ENCODE peak calls at places on chromosomes 4 and X, in ten cellular contexts. L is amniotic stem cell; K is AG09309; U is SJSA1; X is astrocyte; T is GM18507; S is GF-D8; C is stimulated activated CD4-positive, alpha-beta T cell treated with anti-CD3 and anti-CD28 coated beads, Interleukin-2, amount 100 ng/mL, for 24 hours; W is left ventricle myocardium inferior; B is naive thymus-derived CD8-positive, alpha-beta T cell. H is an unnamed sample.

GRCh38 chr4:83022724-83023427 is 12.1 kb upstream of the COPS4 start:
- DNase-seq in T (no peak), C (no peak), W (no peak), K (no peak), U (no peak), X (peak; percentile 37), B (no peak), S (peak; percentile 45), L (no peak), H (no peak)

GRCh38 chrX:54447461-54447860 is 7.3 kb downstream of the TSR2 start:
- DNase-seq in L (no peak), C (no peak), T (no peak), K (no peak), X (peak; percentile 10), S (no peak), B (no peak), W (no peak), U (no peak), H (no peak)

GRCh38 chrX:106726485-106727437 is at the start of gene RNF128:
- DNase-seq in S (no peak), B (no peak), C (peak; percentile 43), X (peak; percentile 20), U (no peak), K (no peak), T (no peak), W (no peak), L (no peak), H (peak; percentile 57)

GRCh38 chr4:102598102-102598758 is 97.1 kb downstream of the NFKB1 start:
- DNase-seq in W (no peak), T (no peak), X (peak; percentile 64), K (no peak), S (no peak), C (no peak), U (no peak), L (no peak), B (peak; percentile 86), H (no peak)

GRCh38 chr4:137655286-137655685 is 123.0 kb upstream of the PCDH18 start:
- DNase-seq in B (no peak), U (no peak), T (no peak), C (no peak), W (no peak), S (no peak), X (no peak), K (no peak), L (no peak), H (no peak)

GRCh38 chr4:72568959-72569718 is at the start of gene ADAMTS3:
- DNase-seq in S (no peak), T (no peak), W (peak; percentile 62), U (peak; percentile 47), X (peak; percentile 65), K (no peak), L (peak; percentile 37), C (peak; percentile 25), B (no peak), H (peak; percentile 47)

GRCh38 chr4:26568446-26568994 is 15.4 kb upstream of the TBC1D19 start:
- DNase-seq in X (peak; percentile 98), W (no peak), U (no peak), T (no peak), S (no peak), L (peak; percentile 66), C (no peak), K (peak; percentile 92), B (no peak), H (no peak)

GRCh38 chr4:55169352-55169959 is 44.1 kb upstream of the KDR start:
- DNase-seq in S (no peak), U (no peak), T (no peak), L (no peak), B (no peak), W (peak; percentile 26), C (no peak), K (no peak), X (peak; percentile 20), H (no peak)

GRCh38 chrX:53686151-53686885 is at the start of gene HUWE1:
- DNase-seq in B (peak; percentile 77), X (peak; percentile 44), C (peak; percentile 89), W (peak; percentile 78), K (no peak), U (peak; percentile 79), S (peak; percentile 11), T (no peak), L (peak; percentile 9), H (peak; percentile 83)

GRCh38 chrX:153635788-153636668 is 11.0 kb upstream of the DUSP9 start:
- DNase-seq in T (no peak), B (no peak), K (no peak), L (no peak), X (no peak), S (no peak), U (no peak), C (no peak), W (no peak), H (no peak)

GRCh38 chrX:135396566-135396965 is 25.2 kb upstream of the SMIM10L2A start:
- DNase-seq in S (no peak), B (no peak), U (no peak), C (no peak), T (no peak), W (no peak), K (no peak), L (no peak), X (no peak), H (no peak)

GRCh38 chrX:103797691-103798090 is 21.1 kb downstream of the PLP1 start:
- DNase-seq in C (no peak), X (peak; percentile 4), W (no peak), K (no peak), B (no peak), L (no peak), S (no peak), U (no peak), T (no peak), H (no peak)

GRCh38 chr4:39104255-39104654 is 42.2 kb downstream of the KLHL5 start:
- DNase-seq in U (no peak), S (no peak), L (no peak), X (no peak), T (no peak), W (no peak), C (no peak), K (no peak), B (no peak), H (no peak)

GRCh38 chr4:144750348-144750747 is 104.4 kb downstream of the HHIP start:
- DNase-seq in T (no peak), C (no peak), U (no peak), B (no peak), S (no peak), W (no peak), X (no peak), L (no peak), K (no peak), H (peak; percentile 18)

GRCh38 chrX:97109730-97110129 is 226.0 kb downstream of the RPA4 start:
- DNase-seq in B (no peak), U (no peak), S (no peak), X (no peak), L (no peak), W (no peak), T (no peak), K (no peak), C (no peak), H (no peak)

GRCh38 chr4:87949961-87950360 is 25.6 kb upstream of the SPP1 start:
- DNase-seq in C (no peak), T (no peak), W (no peak), X (peak; percentile 63), K (no peak), L (no peak), U (peak; percentile 51), B (no peak), S (no peak), H (no peak)

GRCh38 chr4:106329027-106329618 is 12.8 kb downstream of the AIMP1 start:
- DNase-seq in C (no peak), W (no peak), X (no peak), L (peak; percentile 10), T (no peak), S (no peak), K (no peak), U (no peak), B (peak; percentile 9), H (peak; percentile 3)

GRCh38 chr4:148514581-148514980 is 72.4 kb upstream of the NR3C2 start:
- DNase-seq in L (no peak), B (no peak), U (no peak), W (no peak), K (no peak), X (no peak), T (no peak), C (no peak), S (no peak), H (no peak)

GRCh38 chr4:89563431-89563830 is 255.8 kb upstream of the GPRIN3 start:
- DNase-seq in L (no peak), K (no peak), C (no peak), B (no peak), U (no peak), W (no peak), S (no peak), T (no peak), X (no peak), H (no peak)

GRCh38 chrX:41923925-41924693 is 755 bp upstream of the CASK start:
- DNase-seq in B (peak; percentile 22), L (no peak), T (no peak), U (no peak), C (peak; percentile 32), X (peak; percentile 39), K (peak; percentile 7), W (no peak), S (no peak), H (peak; percentile 43)

GRCh38 chrX:38304010-38304409 is 23.3 kb downstream of the RPGR start:
- DNase-seq in X (no peak), W (no peak), B (no peak), C (no peak), K (no peak), S (no peak), T (no peak), L (no peak), U (no peak), H (no peak)

GRCh38 chr4:139514382-139515059 is 41.5 kb downstream of the SETD7 start:
- DNase-seq in W (no peak), C (no peak), B (no peak), S (no peak), U (no peak), K (no peak), L (no peak), X (no peak), T (no peak), H (no peak)

GRCh38 chr4:94766856-94767255 is 9.1 kb downstream of the BMPR1B start:
- DNase-seq in U (no peak), C (no peak), K (peak; percentile 43), L (peak; percentile 5), T (no peak), B (no peak), W (no peak), X (peak; percentile 73), S (no peak), H (no peak)

GRCh38 chrX:37679230-37679629 is 6.4 kb upstream of the XK start:
- DNase-seq in W (no peak), B (no peak), K (no peak), L (no peak), X (no peak), T (no peak), C (no peak), S (no peak), U (no peak), H (no peak)

GRCh38 chrX:77937291-77937690 is 26.8 kb downstream of the ATP7A start:
- DNase-seq in S (no peak), L (no peak), C (no peak), W (no peak), X (peak; percentile 66), T (no peak), B (no peak), K (no peak), U (no peak), H (no peak)

GRCh38 chrX:18286322-18286831 is 65.7 kb upstream of the BEND2 start:
- DNase-seq in X (no peak), K (no peak), S (no peak), C (no peak), L (no peak), U (no peak), B (no peak), W (no peak), T (no peak), H (no peak)

H was measured in NCI-H345.